ENCODE peak calls at places on chromosome 3, in ten cellular contexts. I is stomach; X is thoracic aorta; A is Peyer's patch; O is CD4-positive, CD25-positive, alpha-beta regulatory T cell; U is upper lobe of right lung; P is kidney; J is adrenal gland; V is thyroid gland; C is A549. Y is an unnamed sample. For H3K4me1, the result is how much of the 10 kb centered on the place peaks cover.

GRCh38 chr3:50352762-50353161 is 2.1 kb downstream of the CYB561D2 start:
- DNase-seq in U (no peak), X (no peak), C (peak), J (no peak), V (no peak), P (no peak), A (no peak), I (no peak), O (no peak), Y (no peak)

GRCh38 chr3:146814601-146815315 is 209.6 kb upstream of the PLSCR5 start:
- DNase-seq in V (no peak), X (no peak), A (no peak), I (no peak), C (no peak), O (no peak), J (no peak), U (no peak), P (no peak), Y (no peak)

GRCh38 chr3:38460377-38461085 is 6.8 kb downstream of the ACVR2B start:
- DNase-seq in A (no peak), J (no peak), O (no peak), X (no peak), C (no peak), V (no peak), U (no peak), I (no peak), P (no peak), Y (no peak)

GRCh38 chr3:57184516-57184915 is 15.3 kb downstream of the HESX1 start:
- DNase-seq in C (no peak), A (no peak), I (no peak), V (no peak), O (no peak), X (no peak), P (no peak), U (no peak), J (no peak), Y (no peak)

GRCh38 chr3:4462641-4463040 is 4.4 kb downstream of the SUMF1 start:
- DNase-seq in A (no peak), C (no peak), V (no peak), O (no peak), U (no peak), P (no peak), X (no peak), J (no peak), I (no peak), Y (no peak)

GRCh38 chr3:33461097-33461496 is 20.9 kb upstream of the UBP1 start:
- DNase-seq in U (no peak), O (no peak), I (no peak), V (no peak), J (no peak), C (no peak), A (no peak), X (no peak), P (no peak), Y (no peak)

GRCh38 chr3:18302517-18302916 is 122.6 kb downstream of the SATB1 start:
- DNase-seq in O (no peak), U (no peak), V (no peak), J (no peak), C (no peak), P (no peak), I (no peak), X (no peak), A (no peak), Y (no peak)

GRCh38 chr3:59486468-59486964 is 436.7 kb upstream of the CFAP20DC start:
- DNase-seq in X (no peak), O (no peak), J (no peak), P (no peak), I (no peak), U (no peak), V (no peak), C (no peak), A (no peak), Y (no peak)

GRCh38 chr3:16335772-16336621 is 71.0 kb downstream of the OXNAD1 start:
- DNase-seq in A (no peak), J (no peak), V (peak), I (no peak), C (no peak), U (no peak), O (no peak), P (no peak), X (no peak), Y (no peak)

GRCh38 chr3:102037209-102037608 is 187.9 kb downstream of the NFKBIZ start:
- DNase-seq in P (no peak), A (no peak), I (no peak), O (no peak), X (no peak), C (no peak), U (no peak), J (no peak), V (no peak), Y (no peak)

GRCh38 chr3:158961497-158961896 is 159.6 kb downstream of the MFSD1 start:
- DNase-seq in U (no peak), A (no peak), I (no peak), O (no peak), X (no peak), V (no peak), C (no peak), P (no peak), J (no peak), Y (no peak)

GRCh38 chr3:10977864-10978510 is 14.6 kb upstream of the SLC6A1 start:
- DNase-seq in O (no peak), I (no peak), C (no peak), U (no peak), J (no peak), X (no peak), A (no peak), V (no peak), P (no peak), Y (no peak)

GRCh38 chr3:149058602-149059001 is 27.7 kb downstream of the HLTF start:
- DNase-seq in C (no peak), X (no peak), A (no peak), V (no peak), U (no peak), P (no peak), J (no peak), I (no peak), O (no peak), Y (no peak)

GRCh38 chr3:106830334-106830733 is 546.9 kb upstream of the CCDC54 start:
- DNase-seq in A (no peak), U (no peak), I (no peak), V (no peak), O (no peak), X (no peak), C (no peak), J (no peak), P (no peak), Y (no peak)

GRCh38 chr3:172612871-172613678 is 89.8 kb upstream of the TNFSF10 start:
- DNase-seq in C (no peak), V (no peak), O (no peak), A (no peak), X (no peak), P (peak), I (no peak), J (no peak), U (no peak), Y (no peak)

GRCh38 chr3:71258116-71258515 is 325.4 kb downstream of the FOXP1 start:
- DNase-seq in A (no peak), U (no peak), V (no peak), X (no peak), J (no peak), C (peak), P (no peak), O (no peak), I (no peak), Y (no peak)

GRCh38 chr3:167066977-167067843 is 312.9 kb downstream of the ZBBX start:
- DNase-seq in C (no peak), P (no peak), U (no peak), V (no peak), O (no peak), I (no peak), X (no peak), A (no peak), J (no peak), Y (no peak)

GRCh38 chr3:155079795-155080546 is at the start of gene MME:
- DNase-seq in V (peak), I (peak), A (no peak), U (peak), C (no peak), O (no peak), X (no peak), P (peak), J (no peak), Y (no peak)

GRCh38 chr3:40885423-40885822 is 313.9 kb upstream of the CTNNB1 start:
- DNase-seq in P (no peak), O (no peak), U (no peak), A (no peak), C (no peak), V (no peak), J (no peak), X (no peak), I (no peak), Y (no peak)

GRCh38 chr3:148173836-148174235 is 523.9 kb upstream of the AGTR1 start:
- DNase-seq in O (no peak), J (no peak), V (no peak), P (no peak), X (no peak), I (no peak), U (no peak), C (no peak), A (no peak), Y (no peak)

GRCh38 chr3:144403040-144403457 is 431.4 kb downstream of the DIPK2A start:
- DNase-seq in I (no peak), X (no peak), C (no peak), A (no peak), O (no peak), P (no peak), U (no peak), V (no peak), J (peak), Y (no peak)

DNA sequence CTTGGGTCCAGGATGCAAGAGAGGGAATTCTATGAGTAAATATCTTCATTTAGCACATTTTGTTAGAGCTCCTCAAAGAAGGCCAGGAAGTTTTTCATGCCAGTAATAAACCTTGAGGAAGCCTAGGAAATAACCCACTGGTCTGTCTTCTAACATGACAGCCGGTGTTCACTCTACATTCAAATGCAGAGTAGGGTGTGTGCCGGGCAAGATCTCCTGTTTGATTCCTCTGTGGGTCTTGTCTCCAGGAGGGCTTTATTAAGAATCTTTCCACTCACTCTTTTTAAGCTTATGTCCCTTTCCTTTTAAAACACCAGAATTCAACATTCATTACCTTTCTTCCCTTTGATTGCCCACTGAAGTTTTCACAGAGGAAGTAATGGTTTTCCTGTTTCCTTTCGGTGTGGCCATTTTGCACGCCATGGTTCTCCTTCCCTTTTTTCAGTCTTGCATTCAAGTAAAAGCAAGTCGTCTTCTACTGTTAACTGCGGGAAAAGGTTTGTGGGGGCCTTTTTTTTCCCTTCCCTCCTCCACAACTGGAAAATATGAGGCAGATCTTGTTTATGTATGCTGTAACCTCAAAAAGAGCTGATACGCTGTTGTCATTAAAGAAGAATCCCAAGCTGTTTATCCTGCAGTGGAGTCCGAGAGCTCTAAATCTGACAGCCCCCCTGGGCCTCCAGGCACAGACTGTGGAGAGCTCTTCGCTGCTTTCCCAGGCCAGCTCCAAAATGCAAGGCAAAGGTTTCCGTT is 40.6 kb downstream of the FILIP1L start:
- DNase-seq in U (no peak), I (no peak), O (no peak), V (no peak), J (peak), X (no peak), P (peak), C (no peak), A (peak), Y (no peak)
- H3K4me1 ChIP-seq in U (under half), I (under half), O (under half), V (under half), J (under half), X (under half), P (under half), C (under half), A (under half), Y (under half)

GRCh38 chr3:196641278-196642058 is 2.0 kb downstream of the NRROS start:
- DNase-seq in U (peak), O (no peak), A (peak), P (peak), X (no peak), I (no peak), J (no peak), C (no peak), V (no peak), Y (no peak)

GRCh38 chr3:196638922-196639516 is 475 bp upstream of the NRROS start:
- DNase-seq in A (no peak), O (no peak), V (peak), U (no peak), X (no peak), J (no peak), C (no peak), P (no peak), I (no peak), Y (no peak)

GRCh38 chr3:196640501-196640968 is 1.0 kb downstream of the NRROS start:
- DNase-seq in U (peak), V (no peak), I (no peak), O (no peak), A (peak), X (no peak), C (no peak), J (no peak), P (peak), Y (no peak)

GRCh38 chr3:196636369-196637349 is 2.8 kb upstream of the NRROS start:
- DNase-seq in J (peak), I (no peak), A (no peak), X (no peak), O (no peak), V (no peak), C (no peak), P (peak), U (no peak), Y (no peak)

DNA sequence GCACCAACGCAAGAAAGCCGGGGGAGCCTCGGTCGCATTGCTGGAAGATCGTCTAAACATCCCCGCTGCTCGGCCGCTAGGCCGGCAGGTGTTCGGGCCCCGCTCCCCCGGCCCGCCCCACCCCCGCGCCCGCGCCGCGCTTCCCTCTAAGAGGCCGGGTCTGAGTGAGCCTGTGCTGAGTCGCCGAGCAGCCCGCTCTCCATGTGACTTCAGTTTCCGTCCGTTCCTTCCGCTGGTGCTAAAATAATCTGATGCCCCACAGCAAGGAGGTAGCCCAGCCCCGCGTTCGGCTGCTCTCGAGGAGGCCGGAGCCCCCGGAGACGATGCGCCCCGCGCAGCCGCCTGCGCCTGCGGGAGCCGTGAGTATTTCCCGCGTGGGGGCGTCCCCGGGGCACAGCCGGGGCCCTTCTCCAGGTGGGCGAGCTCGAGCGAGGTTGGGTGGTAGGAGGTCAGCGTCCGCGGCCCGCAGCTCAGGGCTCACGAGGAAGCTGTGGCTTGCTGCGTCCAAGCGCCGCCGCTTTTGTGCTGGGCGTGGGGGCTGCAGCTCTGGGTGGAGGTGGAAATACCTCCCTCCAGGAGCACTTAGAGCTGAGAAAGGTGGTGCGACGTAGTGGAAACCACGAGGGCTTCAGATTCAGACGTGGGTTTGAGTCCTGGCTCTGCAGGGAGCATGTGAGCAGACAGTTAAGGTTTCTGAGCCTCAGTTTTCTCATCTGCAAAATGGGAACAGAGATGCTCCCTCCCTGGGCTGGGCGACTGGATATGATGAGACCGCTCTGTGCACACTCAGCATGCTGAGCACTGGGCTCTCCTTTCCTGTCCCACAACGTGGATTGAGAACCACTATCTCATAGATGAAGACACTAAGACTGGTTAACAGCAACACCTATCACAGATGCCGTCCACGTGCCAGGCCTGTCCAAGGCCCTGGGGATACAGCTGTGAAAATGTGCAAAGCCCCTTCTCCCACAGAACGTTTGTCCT is at the start of gene NRROS:
- DNase-seq in O (peak), J (peak), U (peak), C (no peak), X (no peak), P (peak), V (peak), A (peak), I (peak), Y (peak)
- H3K4me3 ChIP-seq in O (peak), J (peak), U (peak), C (no peak), X (peak), P (peak), V (peak), A (peak), I (peak), Y (peak)

DNA sequence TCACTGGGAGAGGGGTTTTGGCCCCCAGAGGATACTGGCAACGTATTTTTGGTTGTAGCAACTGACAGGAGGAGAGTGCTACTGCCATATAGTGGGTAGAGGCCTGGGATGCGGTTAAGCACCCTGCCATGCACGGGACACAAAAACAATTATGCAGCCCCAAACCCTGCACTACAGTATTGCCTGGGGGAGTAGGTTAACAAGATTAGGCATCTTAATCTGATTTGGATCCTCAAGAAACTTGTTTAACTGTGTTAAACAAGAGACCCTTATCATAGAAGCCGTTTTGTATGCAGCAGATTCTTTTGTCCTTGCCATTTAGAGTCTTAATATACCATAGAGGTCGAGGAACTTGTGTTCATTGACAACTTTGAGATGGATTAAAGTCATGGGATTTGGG is 3.4 kb downstream of the PHLDB2 start:
- DNase-seq in P (no peak), U (no peak), J (no peak), X (no peak), V (no peak), C (no peak), O (no peak), A (no peak), I (no peak), Y (no peak)
- H3K4me1 ChIP-seq in P (under half), U (under half), J (under half), X (under half), V (under half), C (half or more), O (under half), A (under half), I (half or more), Y (under half)

GRCh38 chr3:9795212-9795611 is 2.3 kb downstream of the ARPC4 start:
- DNase-seq in X (no peak), I (no peak), J (no peak), C (no peak), U (no peak), V (no peak), P (no peak), A (no peak), O (no peak), Y (no peak)
- H3K4me3 ChIP-seq in X (no peak), I (no peak), J (no peak), C (no peak), U (no peak), V (no peak), P (no peak), A (no peak), O (no peak), Y (no peak)

GRCh38 chr3:112653881-112654300 is 12.9 kb upstream of the CCDC80 start:
- DNase-seq in U (no peak), V (no peak), A (no peak), I (no peak), X (no peak), J (no peak), C (peak), P (no peak), O (no peak), Y (no peak)

GRCh38 chr3:112653209-112653871 is 12.4 kb upstream of the CCDC80 start:
- DNase-seq in P (no peak), A (no peak), U (no peak), C (peak), O (no peak), X (no peak), I (no peak), J (no peak), V (no peak), Y (no peak)

GRCh38 chr3:112654492-112654891 is 13.5 kb upstream of the CCDC80 start:
- DNase-seq in I (no peak), V (no peak), U (no peak), O (no peak), X (no peak), A (no peak), P (no peak), J (no peak), C (no peak), Y (no peak)

GRCh38 chr3:112654979-112655378 is 14.0 kb upstream of the CCDC80 start:
- DNase-seq in I (no peak), A (no peak), V (no peak), U (no peak), P (no peak), J (no peak), C (no peak), X (no peak), O (no peak), Y (no peak)

GRCh38 chr3:112656045-112656444 is 15.1 kb upstream of the CCDC80 start:
- DNase-seq in C (no peak), O (no peak), I (no peak), X (no peak), V (no peak), P (no peak), J (no peak), A (no peak), U (no peak), Y (no peak)
- H3K4me1 ChIP-seq in C (half or more), O (under half), I (under half), X (under half), V (under half), P (under half), J (under half), A (under half), U (under half), Y (under half)

DNA sequence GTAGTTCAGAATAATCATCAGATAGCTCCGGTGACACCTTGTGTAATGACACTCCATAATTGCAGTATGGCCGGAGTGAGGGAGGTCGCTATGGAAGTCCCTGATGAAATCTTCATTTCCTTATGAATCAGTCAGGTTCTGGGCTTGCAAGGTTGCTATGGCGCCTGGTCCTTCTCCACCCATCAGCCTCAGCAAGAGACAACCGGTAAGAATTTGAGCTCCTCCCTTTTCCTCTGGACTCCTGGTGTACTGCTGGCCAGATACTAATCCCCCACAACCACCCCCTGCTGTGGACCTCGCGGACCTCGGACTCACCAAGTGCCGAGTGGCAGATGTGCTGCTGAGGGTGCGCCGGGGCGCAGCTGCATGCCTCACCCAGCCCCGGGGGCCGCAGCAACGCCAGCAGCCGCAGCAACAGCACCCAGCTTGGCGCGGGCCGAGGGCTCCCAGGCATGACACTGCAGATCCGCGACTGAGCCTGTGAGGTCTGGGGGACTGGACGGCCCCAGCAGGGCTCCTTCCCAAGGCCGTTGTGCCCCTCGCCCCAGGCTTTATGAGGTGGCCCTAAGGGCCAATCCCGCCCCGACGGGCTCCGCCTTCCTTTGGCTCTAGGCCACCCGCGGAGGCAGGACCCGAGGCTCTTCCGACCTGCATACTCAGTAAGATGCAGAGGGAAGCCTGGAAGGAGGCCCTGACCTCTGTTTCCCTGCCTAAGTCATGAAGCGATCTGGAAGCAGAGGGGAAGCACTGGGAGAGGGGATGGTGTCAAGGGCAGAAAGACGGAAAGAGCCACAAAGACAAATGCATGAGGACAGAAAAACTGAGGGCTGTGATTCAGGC is at the start of gene TIMP4:
- DNase-seq in V (peak), J (peak), A (no peak), O (no peak), I (peak), X (no peak), C (peak), P (peak), U (no peak), Y (no peak)
- H3K4me3 ChIP-seq in V (peak), J (peak), A (peak), O (no peak), I (peak), X (peak), C (peak), P (peak), U (peak), Y (no peak)